ENCODE peak calls at places on chromosomes 3 and 15, in nine cellular contexts. One of them, this sample, is unnamed.

GRCh38 chr3:13556214-13556613 is 7.3 kb downstream of the FBLN2 start:
- DNase-seq in cardiac muscle cell: no peak
- DNase-seq in B cell: no peak
- DNase-seq in suprapubic skin: no peak
- DNase-seq in type B pancreatic cell: no peak
- DNase-seq in astrocyte: no peak
- DNase-seq in mucosa of descending colon: no peak
- DNase-seq in MCF 10A: no peak
- DNase-seq in HFFc6: no peak
- DNase-seq in this sample: no peak

GRCh38 chr15:32870240-32871033 is 152.6 kb downstream of the GREM1 start:
- DNase-seq in type B pancreatic cell: no peak
- DNase-seq in MCF 10A: peak
- DNase-seq in cardiac muscle cell: no peak
- DNase-seq in mucosa of descending colon: peak
- DNase-seq in suprapubic skin: no peak
- DNase-seq in HFFc6: peak
- DNase-seq in B cell: peak
- DNase-seq in astrocyte: peak
- DNase-seq in this sample: no peak

GRCh38 chr3:81743096-81744025 is 18.1 kb downstream of the GBE1 start:
- DNase-seq in astrocyte: peak
- DNase-seq in B cell: no peak
- DNase-seq in type B pancreatic cell: no peak
- DNase-seq in suprapubic skin: no peak
- DNase-seq in cardiac muscle cell: no peak
- DNase-seq in mucosa of descending colon: peak
- DNase-seq in MCF 10A: peak
- DNase-seq in HFFc6: peak
- DNase-seq in this sample: peak

GRCh38 chr3:115989927-115990326 is 366.6 kb downstream of the GAP43 start:
- DNase-seq in mucosa of descending colon: no peak
- DNase-seq in cardiac muscle cell: no peak
- DNase-seq in B cell: no peak
- DNase-seq in MCF 10A: no peak
- DNase-seq in type B pancreatic cell: no peak
- DNase-seq in suprapubic skin: no peak
- DNase-seq in HFFc6: peak
- DNase-seq in astrocyte: peak
- DNase-seq in this sample: no peak

GRCh38 chr3:141913150-141913811 is 36.8 kb downstream of the ATP1B3 start:
- DNase-seq in suprapubic skin: no peak
- DNase-seq in HFFc6: peak
- DNase-seq in cardiac muscle cell: peak
- DNase-seq in B cell: peak
- DNase-seq in type B pancreatic cell: no peak
- DNase-seq in mucosa of descending colon: peak
- DNase-seq in astrocyte: peak
- DNase-seq in MCF 10A: peak
- DNase-seq in this sample: peak

GRCh38 chr3:115698851-115699535 is 75.7 kb downstream of the GAP43 start:
- DNase-seq in suprapubic skin: no peak
- DNase-seq in MCF 10A: no peak
- DNase-seq in B cell: peak
- DNase-seq in type B pancreatic cell: no peak
- DNase-seq in cardiac muscle cell: no peak
- DNase-seq in HFFc6: no peak
- DNase-seq in astrocyte: peak
- DNase-seq in mucosa of descending colon: no peak
- DNase-seq in this sample: no peak

GRCh38 chr15:56034514-56034913 is 41.1 kb upstream of the NEDD4 start:
- DNase-seq in type B pancreatic cell: no peak
- DNase-seq in HFFc6: no peak
- DNase-seq in B cell: no peak
- DNase-seq in cardiac muscle cell: no peak
- DNase-seq in MCF 10A: no peak
- DNase-seq in mucosa of descending colon: no peak
- DNase-seq in astrocyte: no peak
- DNase-seq in suprapubic skin: no peak
- DNase-seq in this sample: no peak

GRCh38 chr3:9316881-9317341 is 45.9 kb upstream of the THUMPD3 start:
- DNase-seq in suprapubic skin: no peak
- DNase-seq in type B pancreatic cell: no peak
- DNase-seq in HFFc6: peak
- DNase-seq in cardiac muscle cell: no peak
- DNase-seq in B cell: no peak
- DNase-seq in mucosa of descending colon: peak
- DNase-seq in MCF 10A: no peak
- DNase-seq in astrocyte: peak
- DNase-seq in this sample: peak

GRCh38 chr3:10263549-10264363 is 15.5 kb downstream of the TATDN2 start:
- DNase-seq in suprapubic skin: no peak
- DNase-seq in cardiac muscle cell: peak
- DNase-seq in mucosa of descending colon: peak
- DNase-seq in astrocyte: peak
- DNase-seq in type B pancreatic cell: no peak
- DNase-seq in B cell: peak
- DNase-seq in MCF 10A: peak
- DNase-seq in HFFc6: peak
- DNase-seq in this sample: peak

GRCh38 chr3:80618295-80619256 is 850.8 kb upstream of the ROBO1 start:
- DNase-seq in MCF 10A: no peak
- DNase-seq in suprapubic skin: no peak
- DNase-seq in astrocyte: no peak
- DNase-seq in mucosa of descending colon: no peak
- DNase-seq in HFFc6: no peak
- DNase-seq in cardiac muscle cell: no peak
- DNase-seq in type B pancreatic cell: no peak
- DNase-seq in B cell: no peak
- DNase-seq in this sample: no peak

GRCh38 chr3:171809513-171810277 is 588 bp downstream of the PLD1 start:
- DNase-seq in HFFc6: peak
- DNase-seq in cardiac muscle cell: peak
- DNase-seq in B cell: peak
- DNase-seq in mucosa of descending colon: peak
- DNase-seq in MCF 10A: peak
- DNase-seq in astrocyte: peak
- DNase-seq in suprapubic skin: peak
- DNase-seq in type B pancreatic cell: peak
- DNase-seq in this sample: peak

GRCh38 chr15:85758655-85758978 is 36.1 kb downstream of the KLHL25 start:
- DNase-seq in HFFc6: no peak
- DNase-seq in astrocyte: no peak
- DNase-seq in cardiac muscle cell: no peak
- DNase-seq in MCF 10A: no peak
- DNase-seq in B cell: no peak
- DNase-seq in mucosa of descending colon: no peak
- DNase-seq in type B pancreatic cell: no peak
- DNase-seq in suprapubic skin: no peak
- DNase-seq in this sample: no peak

GRCh38 chr3:133466531-133467386 is 66.9 kb downstream of the BFSP2 start:
- DNase-seq in MCF 10A: peak
- DNase-seq in astrocyte: no peak
- DNase-seq in suprapubic skin: no peak
- DNase-seq in B cell: peak
- DNase-seq in type B pancreatic cell: no peak
- DNase-seq in cardiac muscle cell: no peak
- DNase-seq in HFFc6: no peak
- DNase-seq in mucosa of descending colon: no peak
- DNase-seq in this sample: no peak

GRCh38 chr3:55327131-55327920 is 159.8 kb downstream of the WNT5A start:
- DNase-seq in type B pancreatic cell: no peak
- DNase-seq in mucosa of descending colon: no peak
- DNase-seq in B cell: no peak
- DNase-seq in suprapubic skin: no peak
- DNase-seq in astrocyte: peak
- DNase-seq in HFFc6: peak
- DNase-seq in MCF 10A: no peak
- DNase-seq in cardiac muscle cell: no peak
- DNase-seq in this sample: no peak

GRCh38 chr15:85810075-85810474 is 15.3 kb upstream of the KLHL25 start:
- DNase-seq in cardiac muscle cell: no peak
- DNase-seq in HFFc6: no peak
- DNase-seq in type B pancreatic cell: no peak
- DNase-seq in suprapubic skin: no peak
- DNase-seq in B cell: no peak
- DNase-seq in mucosa of descending colon: no peak
- DNase-seq in MCF 10A: peak
- DNase-seq in astrocyte: no peak
- DNase-seq in this sample: peak

GRCh38 chr15:92394327-92395175 is 870 bp downstream of the ST8SIA2 start:
- DNase-seq in cardiac muscle cell: peak
- DNase-seq in type B pancreatic cell: peak
- DNase-seq in mucosa of descending colon: peak
- DNase-seq in astrocyte: no peak
- DNase-seq in MCF 10A: no peak
- DNase-seq in B cell: no peak
- DNase-seq in HFFc6: no peak
- DNase-seq in suprapubic skin: no peak
- DNase-seq in this sample: no peak

GRCh38 chr3:168061332-168061996 is 34.3 kb downstream of the GOLIM4 start:
- DNase-seq in MCF 10A: no peak
- DNase-seq in B cell: no peak
- DNase-seq in astrocyte: no peak
- DNase-seq in HFFc6: no peak
- DNase-seq in suprapubic skin: no peak
- DNase-seq in cardiac muscle cell: no peak
- DNase-seq in type B pancreatic cell: no peak
- DNase-seq in mucosa of descending colon: no peak
- DNase-seq in this sample: no peak

GRCh38 chr15:23860290-23860751 is 173.2 kb upstream of the NDN start:
- DNase-seq in MCF 10A: no peak
- DNase-seq in cardiac muscle cell: peak
- DNase-seq in mucosa of descending colon: no peak
- DNase-seq in astrocyte: no peak
- DNase-seq in type B pancreatic cell: no peak
- DNase-seq in B cell: no peak
- DNase-seq in HFFc6: no peak
- DNase-seq in suprapubic skin: no peak
- DNase-seq in this sample: no peak

GRCh38 chr15:66786708-66787471 is 84.9 kb downstream of the SMAD6 start:
- DNase-seq in cardiac muscle cell: no peak
- DNase-seq in type B pancreatic cell: no peak
- DNase-seq in suprapubic skin: peak
- DNase-seq in astrocyte: no peak
- DNase-seq in HFFc6: no peak
- DNase-seq in mucosa of descending colon: no peak
- DNase-seq in MCF 10A: no peak
- DNase-seq in B cell: no peak
- DNase-seq in this sample: no peak

DNA sequence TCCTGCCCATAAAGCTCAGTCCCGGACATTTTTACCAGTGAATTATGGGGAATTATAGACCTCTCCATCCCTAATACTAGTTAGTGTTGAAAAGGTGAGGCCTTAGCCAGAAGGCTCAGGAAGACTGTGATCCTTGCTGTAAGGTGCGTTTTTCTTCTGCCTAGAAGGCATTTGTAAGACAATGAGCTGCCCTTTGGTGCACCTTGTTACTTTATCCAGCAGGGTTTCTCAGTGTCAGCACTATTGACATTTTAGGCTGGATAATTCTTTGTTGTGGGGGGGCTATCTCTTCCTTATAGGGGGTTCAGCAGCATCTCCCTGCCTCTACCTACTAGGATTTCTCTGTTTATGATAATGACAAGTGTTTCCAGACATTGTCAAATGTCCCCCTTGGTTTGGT is 108.1 kb upstream of the ABHD17C start:
- DNase-seq in suprapubic skin: no peak
- DNase-seq in cardiac muscle cell: no peak
- DNase-seq in type B pancreatic cell: no peak
- DNase-seq in astrocyte: no peak
- DNase-seq in B cell: no peak
- DNase-seq in HFFc6: no peak
- DNase-seq in MCF 10A: no peak
- DNase-seq in mucosa of descending colon: no peak
- DNase-seq in this sample: no peak
- TF ChIP-seq CTCF in suprapubic skin: no peak
- TF ChIP-seq CTCF in cardiac muscle cell: no peak
- TF ChIP-seq CTCF in type B pancreatic cell: no peak
- TF ChIP-seq CTCF in astrocyte: no peak
- TF ChIP-seq CTCF in B cell: no peak
- TF ChIP-seq CTCF in HFFc6: no peak
- TF ChIP-seq CTCF in MCF 10A: no peak
- TF ChIP-seq CTCF in mucosa of descending colon: no peak
- TF ChIP-seq CTCF in this sample: no peak

GRCh38 chr15:63843901-63844317 is 10.2 kb upstream of the HERC1 start:
- DNase-seq in suprapubic skin: no peak
- DNase-seq in MCF 10A: no peak
- DNase-seq in mucosa of descending colon: no peak
- DNase-seq in B cell: no peak
- DNase-seq in astrocyte: peak
- DNase-seq in cardiac muscle cell: no peak
- DNase-seq in HFFc6: peak
- DNase-seq in type B pancreatic cell: no peak
- DNase-seq in this sample: no peak
- TF ChIP-seq CTCF in suprapubic skin: no peak
- TF ChIP-seq CTCF in MCF 10A: no peak
- TF ChIP-seq CTCF in mucosa of descending colon: no peak
- TF ChIP-seq CTCF in B cell: no peak
- TF ChIP-seq CTCF in astrocyte: peak
- TF ChIP-seq CTCF in cardiac muscle cell: no peak
- TF ChIP-seq CTCF in HFFc6: peak
- TF ChIP-seq CTCF in type B pancreatic cell: peak
- TF ChIP-seq CTCF in this sample: no peak

DNA sequence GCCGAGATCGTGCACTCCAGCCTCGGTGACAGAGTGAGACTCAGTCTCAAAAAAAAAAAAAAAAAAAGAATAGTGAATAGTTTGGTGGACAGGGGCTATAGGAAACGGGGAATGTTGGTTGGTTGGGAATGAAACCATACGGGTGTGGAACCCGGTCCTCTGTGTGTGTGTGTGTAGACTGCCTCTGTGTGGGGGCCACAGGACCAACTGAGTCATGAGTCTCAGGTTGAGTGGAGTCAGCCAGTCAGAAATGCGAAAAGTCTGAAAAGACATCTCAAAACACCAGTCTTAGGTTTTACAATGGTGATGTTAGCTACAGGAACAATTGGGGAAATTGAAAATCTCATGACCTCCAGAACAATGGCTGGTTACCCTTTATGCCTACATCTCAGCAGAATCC is 44.5 kb downstream of the ZDHHC19 start:
- DNase-seq in MCF 10A: no peak
- DNase-seq in cardiac muscle cell: no peak
- DNase-seq in type B pancreatic cell: no peak
- DNase-seq in mucosa of descending colon: no peak
- DNase-seq in B cell: no peak
- DNase-seq in astrocyte: no peak
- DNase-seq in suprapubic skin: no peak
- DNase-seq in HFFc6: no peak
- DNase-seq in this sample: no peak
- TF ChIP-seq CTCF in MCF 10A: no peak
- TF ChIP-seq CTCF in cardiac muscle cell: no peak
- TF ChIP-seq CTCF in type B pancreatic cell: no peak
- TF ChIP-seq CTCF in mucosa of descending colon: no peak
- TF ChIP-seq CTCF in B cell: no peak
- TF ChIP-seq CTCF in astrocyte: no peak
- TF ChIP-seq CTCF in suprapubic skin: no peak
- TF ChIP-seq CTCF in HFFc6: no peak
- TF ChIP-seq CTCF in this sample: no peak

DNA sequence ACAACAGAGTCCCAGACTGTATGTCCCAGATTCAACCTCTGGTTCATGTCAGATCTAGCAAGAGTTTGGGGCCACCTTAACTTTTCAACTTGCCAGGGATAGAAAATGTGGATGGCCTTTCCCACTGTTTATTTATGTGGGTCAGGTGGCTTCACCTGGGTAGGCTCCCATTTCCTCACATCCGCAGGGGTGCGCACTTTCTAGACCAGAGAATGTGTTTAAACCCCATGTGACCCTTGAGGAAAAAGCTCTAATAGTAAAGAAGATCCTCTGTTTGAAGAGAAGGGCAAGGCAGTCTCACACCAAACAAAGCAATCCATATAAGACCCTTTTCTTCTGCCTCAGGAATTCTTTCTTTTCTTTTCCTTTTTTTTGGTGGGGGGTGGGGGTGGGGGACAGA is 167.2 kb upstream of the TSC22D2 start:
- DNase-seq in MCF 10A: no peak
- DNase-seq in type B pancreatic cell: no peak
- DNase-seq in astrocyte: no peak
- DNase-seq in suprapubic skin: no peak
- DNase-seq in mucosa of descending colon: no peak
- DNase-seq in B cell: no peak
- DNase-seq in cardiac muscle cell: no peak
- DNase-seq in HFFc6: no peak
- DNase-seq in this sample: no peak
- TF ChIP-seq CTCF in MCF 10A: no peak
- TF ChIP-seq CTCF in type B pancreatic cell: no peak
- TF ChIP-seq CTCF in astrocyte: no peak
- TF ChIP-seq CTCF in suprapubic skin: no peak
- TF ChIP-seq CTCF in mucosa of descending colon: no peak
- TF ChIP-seq CTCF in B cell: no peak
- TF ChIP-seq CTCF in cardiac muscle cell: no peak
- TF ChIP-seq CTCF in HFFc6: no peak
- TF ChIP-seq CTCF in this sample: no peak